ENCODE peak calls at places on chromosomes 7 and 10, in nine cellular contexts. A is ascending aorta, F is IMR-90, G is HCT116, R is lung, J is body of pancreas, I is lower lobe of right lung, D is RWPE2, X is keratinocyte. Z is an unnamed sample.
A peak's percentile ranks its signal among the peaks of the same experiment; 100 is the strongest.

GRCh38 chr10:30583778-30584415 is 45.7 kb downstream of the LYZL2 start:
- DNase-seq in D (no peak), X (no peak), I (peak; percentile 68), F (peak; percentile 77), R (peak; percentile 75), J (peak; percentile 73), G (peak; percentile 57), A (peak; percentile 84), Z (peak; percentile 78)

GRCh38 chr10:114002422-114002821 is 41.2 kb upstream of the ADRB1 start:
- DNase-seq in D (no peak), I (no peak), R (no peak), A (no peak), G (no peak), F (no peak), J (no peak), X (no peak), Z (no peak)

GRCh38 chr7:39735903-39736302 is 112.5 kb downstream of the RALA start:
- DNase-seq in X (no peak), F (peak; percentile 32), D (no peak), A (no peak), G (no peak), I (no peak), R (no peak), J (no peak), Z (no peak)

GRCh38 chr10:128156999-128157755 is 31.0 kb upstream of the MKI67 start:
- DNase-seq in R (no peak), F (no peak), X (no peak), I (no peak), D (no peak), G (no peak), J (no peak), A (no peak), Z (no peak)

GRCh38 chr7:6422926-6423632 is 24.7 kb downstream of the DAGLB start:
- DNase-seq in X (no peak), G (no peak), J (no peak), F (no peak), R (no peak), I (peak; percentile 82), A (no peak), D (no peak), Z (no peak)

GRCh38 chr7:3495957-3496356 is 194.9 kb downstream of the SDK1 start:
- DNase-seq in G (no peak), D (no peak), I (no peak), R (no peak), A (no peak), X (no peak), J (no peak), F (no peak), Z (no peak)

GRCh38 chr10:129877773-129878371 is 86.2 kb downstream of the EBF3 start:
- DNase-seq in I (no peak), X (no peak), G (no peak), R (no peak), D (no peak), F (no peak), J (no peak), A (no peak), Z (no peak)

GRCh38 chr10:28326516-28327493 is 23.9 kb upstream of the MPP7 start:
- DNase-seq in D (no peak), J (peak; percentile 74), I (peak; percentile 47), X (no peak), G (no peak), F (peak; percentile 63), A (peak; percentile 89), R (peak; percentile 51), Z (peak; percentile 68)

GRCh38 chr10:109851595-109851994 is 71.7 kb downstream of the XPNPEP1 start:
- DNase-seq in X (no peak), G (no peak), R (no peak), D (no peak), A (no peak), J (no peak), I (no peak), F (no peak), Z (no peak)

GRCh38 chr10:88707429-88708110 is 1.5 kb downstream of the LIPK start:
- DNase-seq in R (no peak), J (no peak), F (peak; percentile 81), D (no peak), I (no peak), G (peak; percentile 69), A (no peak), X (no peak), Z (no peak)

GRCh38 chr7:155257482-155258232 is 40.0 kb upstream of the INSIG1 start:
- DNase-seq in I (no peak), F (no peak), A (peak; percentile 88), R (peak; percentile 46), D (no peak), X (peak; percentile 7), J (peak; percentile 71), G (no peak), Z (peak; percentile 67)

GRCh38 chr10:63407136-63407662 is 58.6 kb downstream of the JMJD1C start:
- DNase-seq in J (no peak), X (no peak), D (no peak), A (no peak), F (no peak), G (no peak), I (no peak), R (no peak), Z (no peak)

GRCh38 chr10:119208553-119208940 is 1.2 kb downstream of the GRK5 start:
- DNase-seq in X (no peak), D (no peak), A (no peak), R (no peak), J (no peak), F (no peak), G (no peak), I (no peak), Z (no peak)

GRCh38 chr7:127578711-127579275 is 6.6 kb downstream of the GCC1 start:
- DNase-seq in X (no peak), J (no peak), D (no peak), F (no peak), R (no peak), G (no peak), I (no peak), A (no peak), Z (no peak)

GRCh38 chr7:30163231-30163894 is 28.6 kb downstream of the MTURN start:
- DNase-seq in R (no peak), I (peak; percentile 68), X (no peak), G (no peak), J (no peak), F (no peak), D (peak; percentile 66), A (no peak), Z (no peak)

GRCh38 chr7:91913612-91914011 is 27.1 kb upstream of the AKAP9 start:
- DNase-seq in R (no peak), G (no peak), D (no peak), X (no peak), F (peak; percentile 52), I (no peak), J (no peak), A (no peak), Z (no peak)

GRCh38 chr7:103984050-103984449 is 5.4 kb downstream of the RELN start:
- DNase-seq in A (no peak), G (no peak), J (no peak), D (no peak), R (no peak), X (no peak), I (no peak), F (no peak), Z (no peak)
- H3K27ac ChIP-seq in A (no peak overlapping the region), G (no peak overlapping the region), J (no peak overlapping the region), D (no peak overlapping the region), R (no peak overlapping the region), X (no peak overlapping the region), I (no peak overlapping the region), F (no peak overlapping the region), Z (no peak overlapping the region)

DNA sequence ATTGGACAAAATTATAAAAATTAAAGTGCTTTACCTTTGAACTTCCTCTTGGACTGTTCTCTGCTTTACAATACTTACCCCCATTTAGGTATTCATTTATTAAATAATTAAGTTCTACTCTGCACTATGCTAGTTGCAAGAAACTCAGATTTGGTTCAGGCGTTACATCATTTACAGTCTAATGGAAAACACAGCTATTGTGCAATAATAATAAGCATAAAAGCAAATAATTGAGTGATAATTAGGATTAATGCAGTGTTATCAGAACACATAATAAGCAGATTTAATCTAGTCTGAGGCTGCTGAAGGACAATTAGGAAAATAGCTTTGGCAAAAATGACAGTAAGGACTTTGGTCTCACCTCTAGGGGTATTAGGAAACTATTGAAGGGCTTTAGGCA is 493.2 kb upstream of the ADARB2 start:
- DNase-seq in G (no peak), F (no peak), A (no peak), I (no peak), R (no peak), X (no peak), J (no peak), D (no peak), Z (no peak)
- H3K4me1 ChIP-seq in G (no peaks in the 10 kb centered on the region), F (no peaks in the 10 kb centered on the region), A (no peaks in the 10 kb centered on the region), I (no peaks in the 10 kb centered on the region), R (no peaks in the 10 kb centered on the region), X (no peaks in the 10 kb centered on the region), J (no peaks in the 10 kb centered on the region), D (no peaks in the 10 kb centered on the region), Z (no peaks in the 10 kb centered on the region)

GRCh38 chr7:585229-585711 is 65.6 kb upstream of the PDGFA start:
- DNase-seq in X (no peak), R (no peak), G (no peak), F (no peak), D (no peak), J (no peak), A (no peak), I (peak; percentile 28), Z (no peak)

GRCh38 chr7:584820-585219 is 65.2 kb upstream of the PDGFA start:
- DNase-seq in J (no peak), X (no peak), D (no peak), F (no peak), I (peak; percentile 24), R (no peak), G (no peak), A (no peak), Z (no peak)

GRCh38 chr7:587769-588168 is 68.1 kb upstream of the PDGFA start:
- DNase-seq in G (no peak), R (no peak), I (peak; percentile 39), J (no peak), F (peak; percentile 44), D (no peak), X (no peak), A (peak; percentile 91), Z (no peak)

GRCh38 chr7:585873-586272 is 66.2 kb upstream of the PDGFA start:
- DNase-seq in G (no peak), D (no peak), J (no peak), I (peak; percentile 14), X (no peak), R (no peak), A (no peak), F (no peak), Z (no peak)

DNA sequence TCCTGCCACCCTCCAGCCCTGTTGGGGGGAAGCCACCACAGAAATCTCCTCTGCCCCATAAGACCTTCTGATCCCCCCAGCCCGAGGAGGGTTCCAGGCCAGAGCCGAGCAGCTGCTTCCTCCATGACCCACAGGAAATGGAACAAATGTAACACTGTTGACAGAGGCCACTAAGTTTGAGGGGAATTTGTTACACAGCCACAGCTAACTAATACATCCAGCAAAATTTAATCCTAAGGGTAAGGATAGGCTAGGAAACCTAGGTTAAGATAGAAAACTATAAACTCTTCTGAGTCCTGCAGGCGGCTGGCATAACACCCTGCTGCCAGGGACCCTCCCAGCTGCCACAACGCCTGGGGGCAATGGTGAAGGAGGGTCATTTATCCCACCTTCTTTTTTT is 66.8 kb upstream of the PDGFA start:
- DNase-seq in G (no peak), A (no peak), R (no peak), J (no peak), I (peak; percentile 25), D (no peak), F (no peak), X (no peak), Z (no peak)
- TF ChIP-seq CTCF in G (no peak), A (no peak), R (no peak), J (no peak), I (no peak), D (no peak), F (no peak), X (no peak), Z (no peak)

GRCh38 chr10:102658802-102659201 is 14.5 kb downstream of the TRIM8 start:
- DNase-seq in X (no peak), D (no peak), I (peak; percentile 24), A (no peak), J (no peak), G (no peak), F (no peak), R (no peak), Z (no peak)
- H3K27ac ChIP-seq in X (no peak overlapping the region), D (peak overlapping the region; percentile 39), I (peak overlapping the region; percentile 83), A (peak overlapping the region; percentile 54), J (peak overlapping the region; percentile 93), G (no peak overlapping the region), F (no peak overlapping the region), R (peak overlapping the region; percentile 93), Z (no peak overlapping the region)

Z was measured in uterus.